ENCODE peak calls at places on chromosomes 5 and 9, in five cellular contexts. K, G, Z, R and U are unnamed samples.

GRCh38 chr5:139377226-139377625 is 5.9 kb downstream of the SLC23A1 start:
- DNase-seq in K (no peak), G (no peak), Z (no peak), R (no peak), U (no peak)

GRCh38 chr5:43753069-43753468 is 150.1 kb downstream of the NNT start:
- DNase-seq in K (no peak), G (no peak), Z (no peak), R (no peak), U (no peak)

GRCh38 chr9:136015656-136016055 is 54.5 kb upstream of the UBAC1 start:
- DNase-seq in K (no peak), G (no peak), Z (no peak), R (no peak), U (no peak)

GRCh38 chr9:116910201-116910600 is 223.1 kb downstream of the TRIM32 start:
- DNase-seq in K (no peak), G (no peak), Z (no peak), R (no peak), U (no peak)

GRCh38 chr5:178286226-178287090 is 53.9 kb upstream of the PHYKPL start:
- DNase-seq in K (no peak), G (no peak), Z (no peak), R (no peak), U (no peak)

GRCh38 chr5:149937610-149938009 is 7.0 kb downstream of the PDE6A start:
- DNase-seq in K (peak; percentile 72), G (no peak), Z (peak; percentile 47), R (no peak), U (no peak)

GRCh38 chr5:157602505-157602904 is 26.9 kb upstream of the ADAM19 start:
- DNase-seq in K (no peak), G (no peak), Z (peak; percentile 36), R (no peak), U (no peak)

GRCh38 chr9:124940521-124940893 is 376 bp downstream of the GOLGA1 start:
- DNase-seq in K (no peak), G (no peak), Z (no peak), R (no peak), U (no peak)